ENCODE peak calls at places on chromosomes 4 and X, in seven cellular contexts. H is H9, L is IMR-90, J is neuronal stem cell, I is mesendoderm, M is mesenchymal stem cell, A is H1. W is an unnamed sample.
A peak's percentile ranks its signal among the peaks of the same experiment; 100 is the strongest.

GRCh38 chrX:106902684-106903083 is 457 bp downstream of the RIPPLY1 start:
- DNase-seq in H (no peak), I (no peak), M (no peak), J (no peak), L (no peak), A (no peak), W (no peak)

GRCh38 chrX:39050427-39050826 is 249.2 kb downstream of the MID1IP1 start:
- DNase-seq in A (no peak), J (no peak), M (no peak), H (no peak), L (no peak), I (no peak), W (no peak)

GRCh38 chr4:986428-986948 is 356 bp upstream of the IDUA start:
- DNase-seq in M (no peak), L (no peak), J (peak; percentile 49), A (no peak), H (no peak), I (no peak), W (no peak)

GRCh38 chr4:2432991-2433530 is 14.3 kb downstream of the CFAP99 start:
- DNase-seq in I (peak; percentile 46), M (peak; percentile 66), H (peak; percentile 30), A (no peak), L (peak; percentile 64), J (no peak), W (no peak)

GRCh38 chr4:87502580-87503238 is 26.5 kb downstream of the SPARCL1 start:
- DNase-seq in I (no peak), J (no peak), H (no peak), A (no peak), L (peak; percentile 23), M (peak; percentile 48), W (no peak)

GRCh38 chr4:7395635-7396034 is 39.1 kb downstream of the PSAPL1 start:
- DNase-seq in I (no peak), J (no peak), L (no peak), H (peak; percentile 8), A (peak; percentile 26), M (no peak), W (no peak)

GRCh38 chr4:165604181-165604580 is 225.4 kb downstream of the CPE start:
- DNase-seq in L (no peak), I (no peak), J (no peak), H (no peak), A (no peak), M (no peak), W (no peak)

GRCh38 chrX:86887341-86887740 is 630.3 kb upstream of the KLHL4 start:
- DNase-seq in L (no peak), M (peak; percentile 6), H (no peak), I (no peak), J (no peak), A (no peak), W (no peak)

GRCh38 chr4:86857341-86858052 is 8.3 kb upstream of the SLC10A6 start:
- DNase-seq in H (peak; percentile 62), L (no peak), M (no peak), J (no peak), I (peak; percentile 7), A (no peak), W (peak; percentile 76)

GRCh38 chr4:39823193-39823592 is 125.3 kb downstream of the UBE2K start:
- DNase-seq in H (no peak), J (no peak), A (no peak), M (peak; percentile 44), I (peak; percentile 58), L (peak; percentile 74), W (no peak)

GRCh38 chr4:178689926-178690325 is 1247.7 kb upstream of the AGA start:
- DNase-seq in H (no peak), A (no peak), L (no peak), I (no peak), M (no peak), J (peak; percentile 41), W (no peak)

GRCh38 chr4:1216869-1217294 is 32.0 kb downstream of the CTBP1 start:
- DNase-seq in M (no peak), A (no peak), J (no peak), H (no peak), L (no peak), I (no peak), W (no peak)

GRCh38 chrX:154918060-154918483 is 31.9 kb downstream of the F8A1 start:
- DNase-seq in H (peak; percentile 66), A (peak; percentile 46), I (peak; percentile 88), L (peak; percentile 80), J (peak; percentile 47), M (peak; percentile 86), W (peak; percentile 73)

GRCh38 chr4:7101692-7102515 is 34.0 kb upstream of the GRPEL1 start:
- DNase-seq in J (peak; percentile 57), M (peak; percentile 71), H (peak; percentile 89), A (peak; percentile 83), L (peak; percentile 60), I (peak; percentile 89), W (peak; percentile 46)

GRCh38 chr4:117793786-117794369 is 240.4 kb upstream of the NDST3 start:
- DNase-seq in H (no peak), I (no peak), A (no peak), L (no peak), M (no peak), J (no peak), W (no peak)

GRCh38 chrX:46278591-46278990 is 266.6 kb downstream of the ZNF674 start:
- DNase-seq in H (no peak), L (no peak), I (no peak), J (no peak), M (no peak), A (no peak), W (no peak)

GRCh38 chr4:2827071-2827873 is 16.4 kb upstream of the ADD1 start:
- DNase-seq in L (no peak), J (no peak), A (no peak), H (no peak), M (no peak), I (no peak), W (no peak)

GRCh38 chrX:16869393-16870094 is 618 bp downstream of the RBBP7 start:
- DNase-seq in I (peak; percentile 38), J (peak; percentile 17), M (peak; percentile 15), L (peak; percentile 18), A (peak; percentile 48), H (peak; percentile 58), W (no peak)

GRCh38 chrX:44507292-44507691 is 35.4 kb downstream of the FUNDC1 start:
- DNase-seq in I (no peak), A (no peak), H (no peak), J (no peak), L (no peak), M (no peak), W (no peak)

GRCh38 chr4:151098191-151098590 is 1.2 kb upstream of the RPS3A start:
- DNase-seq in H (no peak), J (no peak), M (no peak), L (no peak), I (no peak), A (no peak), W (no peak)

GRCh38 chrX:68748030-68748429 is 80.8 kb upstream of the EFNB1 start:
- DNase-seq in A (no peak), I (no peak), J (no peak), M (no peak), L (no peak), H (no peak), W (no peak)

GRCh38 chrX:72045141-72045540 is 86.6 kb downstream of the RTL5 start:
- DNase-seq in I (peak; percentile 86), A (no peak), H (no peak), M (no peak), L (no peak), J (no peak), W (no peak)

GRCh38 chrX:70124678-70125077 is 8.6 kb upstream of the IGBP1 start:
- DNase-seq in I (no peak), H (no peak), L (no peak), A (no peak), M (no peak), J (no peak), W (no peak)

GRCh38 chrX:70129811-70130210 is 3.4 kb upstream of the IGBP1 start:
- DNase-seq in H (no peak), M (no peak), J (no peak), A (no peak), I (no peak), L (peak; percentile 31), W (no peak)

GRCh38 chrX:70132244-70132643 is 1.0 kb upstream of the IGBP1 start:
- DNase-seq in H (no peak), L (no peak), J (no peak), I (no peak), M (no peak), A (no peak), W (no peak)

GRCh38 chrX:70132877-70133302 is 357 bp upstream of the IGBP1 start:
- DNase-seq in I (no peak), J (no peak), L (peak; percentile 3), A (no peak), M (no peak), H (no peak), W (no peak)

GRCh38 chrX:70128071-70128470 is 5.2 kb upstream of the IGBP1 start:
- DNase-seq in J (no peak), H (peak; percentile 50), A (peak; percentile 46), L (no peak), M (no peak), I (peak; percentile 28), W (no peak)
- H3K23ac ChIP-seq in J (no peak overlapping the region), H (no peak overlapping the region), A (no peak overlapping the region), L (no peak overlapping the region), M (no peak overlapping the region), I (no peak overlapping the region), W (no peak overlapping the region)

DNA sequence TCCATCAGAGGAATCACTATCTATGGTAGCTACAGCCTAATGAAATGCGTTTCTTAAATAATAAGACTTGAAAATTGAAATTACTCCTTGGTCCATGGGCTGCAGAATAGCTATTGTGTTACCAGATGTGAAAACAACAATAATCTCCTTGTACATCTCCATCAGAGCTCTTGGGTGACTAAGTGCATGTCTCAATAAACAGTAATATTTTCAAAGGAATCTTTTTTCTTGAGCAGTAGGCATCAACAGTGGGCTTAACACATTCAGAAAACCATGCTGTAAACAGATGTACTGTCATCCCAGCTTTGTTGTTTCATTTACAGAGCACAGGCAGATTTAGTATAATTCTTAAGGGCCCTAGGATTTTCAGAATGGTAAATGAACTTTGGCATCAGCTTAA is 67.3 kb downstream of the GLUD2 start:
- DNase-seq in J (no peak), L (no peak), H (no peak), A (no peak), I (no peak), M (no peak), W (no peak)
- H3K23ac ChIP-seq in J (no peak overlapping the region), L (no peak overlapping the region), H (no peak overlapping the region), A (no peak overlapping the region), I (no peak overlapping the region), M (no peak overlapping the region), W (no peak overlapping the region)

GRCh38 chr4:18012807-18013462 is 8.6 kb downstream of the LCORL start:
- DNase-seq in I (no peak), J (no peak), A (no peak), H (no peak), M (no peak), L (no peak), W (no peak)

GRCh38 chr4:18014269-18014668 is 7.3 kb downstream of the LCORL start:
- DNase-seq in A (no peak), L (no peak), I (no peak), M (no peak), H (no peak), J (no peak), W (no peak)

GRCh38 chr4:18007625-18008024 is 13.9 kb downstream of the LCORL start:
- DNase-seq in L (no peak), J (no peak), H (no peak), A (no peak), I (no peak), M (no peak), W (no peak)

GRCh38 chr4:18012115-18012806 is 9.3 kb downstream of the LCORL start:
- DNase-seq in J (no peak), H (no peak), A (no peak), L (no peak), I (no peak), M (no peak), W (no peak)
- H3K23ac ChIP-seq in J (no peak overlapping the region), H (no peak overlapping the region), A (no peak overlapping the region), L (peak overlapping the region; percentile 4), I (no peak overlapping the region), M (no peak overlapping the region), W (no peak overlapping the region)

GRCh38 chr4:177155454-177155853 is 154.2 kb upstream of the NEIL3 start:
- DNase-seq in L (no peak), M (no peak), J (no peak), I (peak; percentile 26), H (peak; percentile 32), A (no peak), W (no peak)
- H3K23ac ChIP-seq in L (no peak overlapping the region), M (no peak overlapping the region), J (no peak overlapping the region), I (no peak overlapping the region), H (no peak overlapping the region), A (no peak overlapping the region), W (no peak overlapping the region)

W was measured in trophoblast cell.